ENCODE peak calls at places on chromosomes 11 and 22, in ten cellular contexts. Y is fibroblast of the aortic adventitia; R is AG09309; B is retinal pigment epithelial cell; A is sigmoid colon; L is MM.1S; K is CD4-positive, alpha-beta T cell; P is pancreas; G is AG04450; X is tibial nerve. F is an unnamed sample.

GRCh38 chr11:112364962-112365481 is 104.4 kb upstream of the PLET1 start:
- DNase-seq in B (no peak), L (no peak), K (no peak), A (peak; percentile 85), R (peak; percentile 41), G (peak; percentile 98), Y (peak; percentile 20), X (no peak), P (no peak), F (no peak)

GRCh38 chr11:111441443-111441842 is 62.4 kb upstream of the POU2AF1 start:
- DNase-seq in L (no peak), B (no peak), Y (no peak), P (no peak), G (peak; percentile 91), K (no peak), A (peak; percentile 78), X (no peak), R (peak; percentile 79), F (no peak)

GRCh38 chr11:2668876-2669275 is 30.9 kb downstream of the KCNQ1OT1 start:
- DNase-seq in A (no peak), P (no peak), L (no peak), B (no peak), G (no peak), R (no peak), Y (no peak), K (no peak), X (no peak), F (peak; percentile 9)

GRCh38 chr11:83641511-83641910 is 355.3 kb upstream of the CCDC90B start:
- DNase-seq in L (no peak), A (peak; percentile 77), G (no peak), P (no peak), R (peak; percentile 64), X (peak; percentile 49), B (peak; percentile 87), Y (peak; percentile 85), K (no peak), F (no peak)

GRCh38 chr11:41301023-41301422 is 158.4 kb downstream of the LRRC4C start:
- DNase-seq in A (no peak), X (no peak), R (no peak), P (no peak), K (no peak), L (no peak), Y (no peak), B (peak; percentile 49), G (no peak), F (no peak)

GRCh38 chr11:119305556-119306372 is 11.2 kb downstream of the MCAM start:
- DNase-seq in G (no peak), P (no peak), B (no peak), A (no peak), L (no peak), K (no peak), X (no peak), Y (no peak), R (no peak), F (no peak)

GRCh38 chr11:78742430-78742829 is 167.8 kb upstream of the NARS2 start:
- DNase-seq in K (no peak), X (no peak), G (no peak), P (peak; percentile 91), A (no peak), B (peak; percentile 12), Y (peak; percentile 19), R (no peak), L (no peak), F (no peak)

GRCh38 chr22:47598864-47599263 is 836.4 kb downstream of the TBC1D22A start:
- DNase-seq in A (peak; percentile 22), K (no peak), R (no peak), L (no peak), X (no peak), G (no peak), Y (no peak), B (no peak), P (no peak), F (no peak)

GRCh38 chr11:84384637-84385227 is 1098.6 kb upstream of the CCDC90B start:
- DNase-seq in G (peak; percentile 3), B (no peak), R (peak; percentile 17), A (no peak), P (peak; percentile 28), K (no peak), Y (peak; percentile 77), X (peak; percentile 72), L (peak; percentile 45), F (no peak)

GRCh38 chr11:124415356-124415923 is 9.2 kb downstream of the OR8B4 start:
- DNase-seq in Y (peak; percentile 80), X (no peak), B (peak; percentile 7), A (no peak), L (peak; percentile 55), G (peak; percentile 41), R (peak; percentile 20), P (no peak), K (no peak), F (no peak)

GRCh38 chr11:112355726-112356125 is 95.1 kb upstream of the PLET1 start:
- DNase-seq in P (no peak), A (no peak), G (no peak), X (no peak), R (no peak), Y (peak; percentile 27), L (no peak), K (no peak), B (no peak), F (no peak)

GRCh38 chr11:69683764-69684333 is 8.7 kb upstream of the LTO1 start:
- DNase-seq in Y (no peak), K (no peak), B (no peak), R (no peak), X (no peak), A (peak; percentile 38), G (no peak), P (no peak), L (no peak), F (no peak)

GRCh38 chr22:40410731-40411505 is 40.5 kb downstream of the SGSM3 start:
- DNase-seq in G (no peak), R (no peak), L (no peak), A (no peak), B (no peak), X (no peak), P (no peak), K (no peak), Y (no peak), F (peak; percentile 12)

GRCh38 chr11:47415949-47416472 is 7.6 kb downstream of the SLC39A13 start:
- DNase-seq in G (peak; percentile 91), K (no peak), R (peak; percentile 81), B (peak; percentile 89), L (no peak), Y (peak; percentile 96), A (peak; percentile 94), X (peak; percentile 75), P (peak; percentile 77), F (no peak)

DNA sequence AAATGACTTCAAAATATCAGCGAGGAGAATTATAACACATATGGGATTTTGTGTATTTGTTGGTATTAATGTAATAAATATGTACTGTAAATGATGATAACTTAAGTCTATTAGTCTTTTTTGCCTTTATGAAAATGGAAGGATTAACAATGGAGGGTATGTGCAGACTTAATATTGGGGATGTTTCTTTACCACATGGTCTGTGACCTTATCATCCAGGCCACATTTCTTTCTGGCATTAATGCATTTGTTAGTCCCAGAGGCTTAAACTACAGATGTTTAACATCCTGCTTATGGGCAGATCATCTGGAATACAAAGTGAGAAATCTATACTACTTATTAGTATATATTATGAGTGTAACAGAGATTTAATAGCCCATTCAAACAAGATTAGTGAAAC is 64.6 kb downstream of the SOX6 start:
- DNase-seq in R (no peak), B (no peak), A (no peak), P (no peak), K (no peak), Y (no peak), L (no peak), X (no peak), G (no peak), F (no peak)
- TF ChIP-seq CTCF in R (no peak), B (no peak), A (no peak), P (no peak), K (no peak), Y (no peak), L (no peak), X (no peak), G (no peak), F (no peak)

GRCh38 chr11:45846174-45846675 is 1.1 kb upstream of the CRY2 start:
- DNase-seq in X (no peak), L (no peak), P (no peak), R (no peak), B (no peak), K (no peak), Y (no peak), G (no peak), A (no peak), F (no peak)

GRCh38 chr11:45850446-45850845 is 3.2 kb downstream of the CRY2 start:
- DNase-seq in B (no peak), A (no peak), X (no peak), K (no peak), L (no peak), P (no peak), R (no peak), G (no peak), Y (peak; percentile 62), F (no peak)

GRCh38 chr11:45848654-45849081 is 1.4 kb downstream of the CRY2 start:
- DNase-seq in K (no peak), X (no peak), G (no peak), R (no peak), Y (no peak), L (no peak), B (no peak), P (no peak), A (no peak), F (no peak)

GRCh38 chr11:45846974-45847907 is at the start of gene CRY2:
- DNase-seq in G (peak; percentile 97), R (peak; percentile 91), A (peak; percentile 100), K (peak; percentile 98), B (peak; percentile 75), P (peak; percentile 100), L (peak; percentile 98), Y (peak; percentile 98), X (peak; percentile 99), F (peak; percentile 97)

GRCh38 chr11:45847908-45848316 is 637 bp downstream of the CRY2 start:
- DNase-seq in A (peak; percentile 80), L (peak; percentile 55), P (peak; percentile 47), K (peak; percentile 34), B (no peak), X (peak; percentile 24), R (peak; percentile 25), Y (peak; percentile 77), G (no peak), F (no peak)
- TF ChIP-seq CTCF in A (no peak), L (peak; percentile 31), P (no peak), K (no peak), B (peak; percentile 17), X (peak; percentile 13), R (peak; percentile 31), Y (peak; percentile 42), G (peak; percentile 24), F (no peak)

DNA sequence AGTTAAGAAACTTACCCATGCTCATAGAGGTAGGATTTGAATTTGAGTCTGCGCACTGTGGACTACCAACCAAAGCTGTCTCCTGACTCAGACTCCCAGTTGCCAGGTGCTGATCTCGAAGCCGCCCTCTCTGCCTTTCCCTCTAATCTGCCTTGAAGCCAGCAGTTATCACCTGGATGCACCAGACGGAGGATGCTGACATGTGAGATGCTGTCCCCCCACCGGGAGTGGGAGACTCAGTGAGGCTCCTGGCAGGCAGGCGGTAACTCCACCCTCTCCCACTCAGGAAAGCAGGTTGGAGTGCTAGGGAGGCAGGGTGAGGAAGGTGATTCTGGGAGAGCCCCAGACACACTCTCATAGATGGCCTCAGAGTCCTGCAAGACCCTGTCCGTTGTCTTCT is 40.4 kb downstream of the KIAA1671 start:
- DNase-seq in P (no peak), A (no peak), B (no peak), G (no peak), Y (no peak), L (no peak), R (no peak), X (no peak), K (no peak), F (no peak)
- TF ChIP-seq CTCF in P (no peak), A (no peak), B (no peak), G (no peak), Y (no peak), L (no peak), R (no peak), X (no peak), K (no peak), F (no peak)

GRCh38 chr11:88341852-88342251 is 4.3 kb upstream of the CTSC start:
- DNase-seq in K (no peak), Y (no peak), A (no peak), L (no peak), R (no peak), P (no peak), X (no peak), B (no peak), G (no peak), F (no peak)
- TF ChIP-seq CTCF in K (no peak), Y (no peak), A (no peak), L (no peak), R (no peak), P (no peak), X (no peak), B (no peak), G (no peak), F (no peak)